ENCODE peak calls at places on chromosomes 2 and 18, in six cellular contexts. H is stomach, T is endothelial cell of umbilical vein, B is HL-60, Y is GM23338, E is transverse colon. Z is an unnamed sample.

GRCh38 chr2:49255325-49256023 is 101.2 kb upstream of the FSHR start:
- DNase-seq in H (no peak), T (peak; percentile 6), B (no peak), Y (no peak), E (no peak), Z (no peak)

GRCh38 chr2:109102588-109103233 is 26.3 kb upstream of the SH3RF3 start:
- DNase-seq in H (no peak), T (no peak), B (no peak), Y (peak; percentile 52), E (no peak), Z (no peak)

GRCh38 chr18:5455644-5456043 is 88.2 kb downstream of the EPB41L3 start:
- DNase-seq in H (no peak), T (peak; percentile 92), B (peak; percentile 21), Y (no peak), E (no peak), Z (no peak)

GRCh38 chr2:134760385-134760784 is 41.6 kb upstream of the TMEM163 start:
- DNase-seq in H (no peak), T (no peak), B (no peak), Y (no peak), E (no peak), Z (no peak)

GRCh38 chr18:58898427-58898826 is 33.8 kb downstream of the ZNF532 start:
- DNase-seq in H (no peak), T (no peak), B (no peak), Y (no peak), E (no peak), Z (no peak)

GRCh38 chr2:179237209-179237946 is 27.3 kb downstream of the SESTD1 start:
- DNase-seq in H (no peak), T (no peak), B (no peak), Y (no peak), E (no peak), Z (peak; percentile 39)

GRCh38 chr2:121205321-121205942 is 79.6 kb downstream of the TFCP2L1 start:
- DNase-seq in H (peak; percentile 57), T (no peak), B (no peak), Y (no peak), E (no peak), Z (no peak)

GRCh38 chr2:30559544-30559943 is 112.5 kb downstream of the LCLAT1 start:
- DNase-seq in H (no peak), T (no peak), B (no peak), Y (no peak), E (no peak), Z (no peak)

GRCh38 chr2:142131016-142131714 is at the start of gene LRP1B:
- DNase-seq in H (no peak), T (peak; percentile 45), B (no peak), Y (peak; percentile 57), E (no peak), Z (no peak)

GRCh38 chr18:50880108-50880465 is 1.2 kb downstream of the ME2 start:
- DNase-seq in H (no peak), T (no peak), B (peak; percentile 22), Y (peak; percentile 20), E (no peak), Z (no peak)

GRCh38 chr18:76495435-76496199 is 575 bp upstream of the ZNF516 start:
- DNase-seq in H (no peak), T (no peak), B (peak; percentile 73), Y (peak; percentile 65), E (peak; percentile 57), Z (no peak)

GRCh38 chr2:28370355-28370754 is 22.3 kb upstream of the FOSL2 start:
- DNase-seq in H (no peak), T (no peak), B (no peak), Y (no peak), E (no peak), Z (no peak)

GRCh38 chr2:170886391-170886790 is 42.7 kb upstream of the GORASP2 start:
- DNase-seq in H (no peak), T (no peak), B (no peak), Y (no peak), E (no peak), Z (no peak)

GRCh38 chr2:229249536-229249935 is 21.6 kb downstream of the PID1 start:
- DNase-seq in H (no peak), T (no peak), B (no peak), Y (no peak), E (no peak), Z (no peak)

GRCh38 chr2:230356084-230356483 is 29.1 kb downstream of the SP140L start:
- DNase-seq in H (no peak), T (no peak), B (no peak), Y (no peak), E (no peak), Z (no peak)

GRCh38 chr2:31675485-31675901 is 94.8 kb upstream of the SRD5A2 start:
- DNase-seq in H (peak; percentile 36), T (no peak), B (no peak), Y (peak; percentile 52), E (no peak), Z (no peak)

GRCh38 chr2:33395660-33396249 is 80.7 kb upstream of the RASGRP3 start:
- DNase-seq in H (peak; percentile 33), T (peak; percentile 76), B (peak; percentile 64), Y (peak; percentile 62), E (peak; percentile 57), Z (no peak)

GRCh38 chr18:12637393-12637792 is 20.5 kb downstream of the SPIRE1 start:
- DNase-seq in H (no peak), T (no peak), B (no peak), Y (no peak), E (no peak), Z (no peak)

GRCh38 chr18:22828171-22828570 is 105.0 kb upstream of the RBBP8 start:
- DNase-seq in H (no peak), T (no peak), B (no peak), Y (no peak), E (no peak), Z (no peak)

GRCh38 chr2:9462872-9463697 is 11.3 kb upstream of the IAH1 start:
- DNase-seq in H (no peak), T (no peak), B (no peak), Y (no peak), E (no peak), Z (no peak)

GRCh38 chr2:39487398-39488250 is 50.5 kb upstream of the MAP4K3 start:
- DNase-seq in H (no peak), T (peak; percentile 8), B (no peak), Y (peak; percentile 50), E (no peak), Z (no peak)

GRCh38 chr18:74271656-74272055 is 20.1 kb downstream of the CYB5A start:
- DNase-seq in H (no peak), T (no peak), B (no peak), Y (no peak), E (no peak), Z (no peak)

DNA sequence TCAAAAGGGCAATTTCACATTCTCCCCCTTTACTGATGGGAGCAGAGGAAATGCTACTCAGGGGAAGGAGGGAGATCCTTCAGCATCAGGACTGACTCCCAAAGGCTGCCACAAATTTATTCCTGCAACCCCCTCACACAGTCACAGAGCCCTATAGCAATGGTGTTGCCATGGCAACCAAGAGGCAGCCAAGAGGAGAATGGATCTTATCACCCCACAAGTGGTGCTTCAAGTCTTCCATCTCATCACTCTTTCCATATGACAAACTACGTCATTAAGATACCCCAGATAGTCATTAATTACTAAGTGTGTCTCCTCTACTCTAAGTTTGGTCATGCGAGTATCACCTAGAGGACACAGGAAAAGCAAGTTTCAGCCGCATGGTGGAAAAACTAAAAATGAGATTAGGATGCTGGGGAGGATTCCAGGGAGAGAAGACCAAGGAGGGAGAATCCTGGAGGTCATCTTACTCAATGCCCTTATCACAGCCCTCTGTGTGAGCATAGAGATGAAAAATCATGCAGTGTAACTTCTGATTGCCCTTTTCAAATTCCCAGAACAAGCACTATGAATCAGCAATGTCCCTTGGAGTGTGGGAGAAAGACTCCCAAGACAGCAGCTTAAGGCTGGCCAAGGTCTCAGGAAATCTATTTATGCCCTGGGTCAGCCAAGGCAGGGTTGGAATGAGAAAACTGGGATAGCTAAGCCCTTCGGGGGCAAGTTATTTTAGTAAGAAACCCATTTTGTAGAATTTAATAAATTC is 885.7 kb upstream of the KLHL29 start:
- DNase-seq in H (no peak), T (no peak), B (no peak), Y (no peak), E (no peak), Z (no peak)
- TF ChIP-seq POLR2AphosphoS5 in H (no peak), T (no peak), B (no peak), Y (no peak), E (no peak), Z (no peak)

GRCh38 chr2:70977605-70978205 is 725 bp upstream of the ANKRD53 start:
- DNase-seq in H (peak; percentile 49), T (peak; percentile 35), B (no peak), Y (peak; percentile 15), E (peak; percentile 57), Z (no peak)
- H3K4me3 ChIP-seq in H (peak overlapping the region; percentile 55), T (no peak overlapping the region), B (no peak overlapping the region), Y (peak overlapping the region; percentile 74), E (no peak overlapping the region), Z (no peak overlapping the region)

DNA sequence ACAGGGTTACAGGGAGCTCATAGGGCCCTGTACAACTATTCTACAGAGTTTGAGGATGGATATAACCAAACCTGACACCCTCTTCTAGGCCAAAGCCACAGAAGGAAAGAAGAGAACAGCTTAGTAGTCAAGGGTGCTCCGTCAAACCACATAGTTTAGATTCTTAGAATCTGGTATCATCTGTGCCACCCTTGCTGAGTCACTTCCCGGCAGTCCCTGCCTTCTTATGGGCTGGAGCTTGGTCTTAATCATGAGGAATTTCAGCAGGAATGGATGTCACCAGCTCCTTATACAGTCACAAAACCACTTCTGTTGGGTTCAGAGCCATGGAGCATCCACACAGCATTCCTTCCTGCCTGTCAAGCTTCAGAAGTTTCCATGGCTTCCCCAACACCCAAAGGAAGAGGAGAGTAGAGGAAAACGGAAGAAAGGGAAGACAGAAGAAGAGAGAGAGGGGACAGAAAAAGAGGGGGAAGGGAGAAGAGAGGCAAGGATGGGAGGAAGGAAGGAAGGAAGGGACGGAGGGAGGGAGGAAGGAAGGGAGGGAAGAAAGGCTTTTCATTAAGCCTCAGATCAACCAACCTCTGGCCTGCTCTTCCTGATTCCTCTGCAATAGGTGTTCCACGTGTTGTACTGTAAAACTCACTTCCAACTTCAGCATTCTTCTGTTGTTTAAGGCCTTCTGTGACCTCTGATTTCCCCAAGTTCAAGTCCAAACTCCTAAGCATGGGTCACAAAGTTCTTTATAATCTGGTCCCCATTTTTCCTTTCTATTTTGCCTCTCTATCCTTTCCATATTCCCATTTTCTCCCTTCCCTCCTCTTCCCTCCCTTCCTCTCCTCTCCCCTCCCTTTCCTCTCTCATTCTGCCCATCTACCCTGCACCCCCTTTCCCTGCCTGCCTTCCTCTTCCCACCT is 246.1 kb upstream of the TNP1 start:
- DNase-seq in H (no peak), T (peak; percentile 54), B (no peak), Y (peak; percentile 2), E (no peak), Z (no peak)
- TF ChIP-seq POLR2AphosphoS5 in H (no peak), T (no peak), B (no peak), Y (no peak), E (no peak), Z (no peak)

GRCh38 chr2:240136013-240136670 is at the start of gene COPS9:
- DNase-seq in H (peak; percentile 89), T (peak; percentile 85), B (peak; percentile 83), Y (peak; percentile 90), E (peak; percentile 88), Z (no peak)

GRCh38 chr2:240134956-240135520 is 1.1 kb downstream of the COPS9 start:
- DNase-seq in H (no peak), T (no peak), B (no peak), Y (no peak), E (no peak), Z (no peak)

GRCh38 chr2:240133401-240133800 is 2.7 kb downstream of the COPS9 start:
- DNase-seq in H (no peak), T (no peak), B (no peak), Y (no peak), E (no peak), Z (no peak)

GRCh38 chr2:240135706-240136012 is 446 bp downstream of the COPS9 start:
- DNase-seq in H (no peak), T (no peak), B (no peak), Y (no peak), E (no peak), Z (no peak)

GRCh38 chr2:240134466-240134865 is 1.6 kb downstream of the COPS9 start:
- DNase-seq in H (no peak), T (no peak), B (no peak), Y (no peak), E (no peak), Z (no peak)
- H3K4me3 ChIP-seq in H (no peak overlapping the region), T (no peak overlapping the region), B (no peak overlapping the region), Y (peak overlapping the region; percentile 88), E (no peak overlapping the region), Z (peak overlapping the region; percentile 97)